ENCODE peak calls at places on chromosome 4, in six cellular contexts. N is H9, K is mesenchymal stem cell, B is IMR-90, J is neuronal stem cell, Q is H1. W is an unnamed sample.

GRCh38 chr4:87985097-87985886 is 9.8 kb downstream of the SPP1 start:
- DNase-seq in N (peak; percentile 81), K (peak; percentile 64), B (peak; percentile 35), J (no peak), Q (no peak), W (peak; percentile 29)

GRCh38 chr4:141636077-141636770 is at the start of gene IL15:
- DNase-seq in N (peak; percentile 90), K (peak; percentile 88), B (peak; percentile 58), J (peak; percentile 30), Q (peak; percentile 50), W (peak; percentile 66)

GRCh38 chr4:1753692-1754311 is 32.5 kb downstream of the TACC3 start:
- DNase-seq in N (no peak), K (no peak), B (no peak), J (no peak), Q (no peak), W (no peak)

GRCh38 chr4:15479089-15479912 is 9.6 kb downstream of the CC2D2A start:
- DNase-seq in N (peak; percentile 86), K (peak; percentile 91), B (peak; percentile 89), J (peak; percentile 80), Q (peak; percentile 73), W (peak; percentile 86)

GRCh38 chr4:10086506-10087120 is 30.0 kb downstream of the WDR1 start:
- DNase-seq in N (no peak), K (no peak), B (no peak), J (no peak), Q (no peak), W (no peak)

GRCh38 chr4:127251423-127251822 is 381.3 kb upstream of the INTU start:
- DNase-seq in N (no peak), K (peak; percentile 66), B (peak; percentile 62), J (no peak), Q (no peak), W (no peak)

GRCh38 chr4:150236626-150237025 is 158.4 kb downstream of the DCLK2 start:
- DNase-seq in N (no peak), K (peak; percentile 61), B (peak; percentile 66), J (no peak), Q (no peak), W (no peak)

GRCh38 chr4:152202415-152202814 is 333.5 kb downstream of the FBXW7 start:
- DNase-seq in N (no peak), K (no peak), B (no peak), J (no peak), Q (no peak), W (no peak)

GRCh38 chr4:189124149-189124758 is 816.4 kb upstream of the FRG1 start:
- DNase-seq in N (no peak), K (peak; percentile 54), B (peak; percentile 74), J (peak; percentile 11), Q (no peak), W (peak; percentile 20)

GRCh38 chr4:140237616-140238352 is 83.8 kb upstream of the MAML3 start:
- DNase-seq in N (peak; percentile 90), K (peak; percentile 72), B (peak; percentile 93), J (peak; percentile 84), Q (peak; percentile 72), W (peak; percentile 97)

GRCh38 chr4:119286377-119287002 is 35.4 kb downstream of the FABP2 start:
- DNase-seq in N (no peak), K (peak; percentile 68), B (peak; percentile 83), J (peak; percentile 2), Q (no peak), W (peak; percentile 80)

GRCh38 chr4:147782087-147782781 is 50.3 kb downstream of the ARHGAP10 start:
- DNase-seq in N (no peak), K (peak; percentile 75), B (peak; percentile 70), J (no peak), Q (no peak), W (peak; percentile 70)

GRCh38 chr4:150348079-150348478 is 233.9 kb upstream of the MAB21L2 start:
- DNase-seq in N (no peak), K (peak; percentile 73), B (peak; percentile 65), J (no peak), Q (no peak), W (no peak)

GRCh38 chr4:64230709-64231310 is 178.4 kb downstream of the TECRL start:
- DNase-seq in N (no peak), K (peak; percentile 15), B (peak; percentile 4), J (peak; percentile 17), Q (no peak), W (no peak)

GRCh38 chr4:40214038-40214437 is 17.2 kb downstream of the RHOH start:
- DNase-seq in N (no peak), K (no peak), B (no peak), J (no peak), Q (no peak), W (no peak)

GRCh38 chr4:119099227-119099910 is 36.3 kb upstream of the MYOZ2 start:
- DNase-seq in N (no peak), K (peak; percentile 67), B (peak; percentile 62), J (no peak), Q (no peak), W (peak; percentile 52)

GRCh38 chr4:30946288-30946687 is 226.1 kb downstream of the PCDH7 start:
- DNase-seq in N (no peak), K (no peak), B (no peak), J (no peak), Q (no peak), W (no peak)

GRCh38 chr4:156941940-156942548 is 29.6 kb downstream of the PDGFC start:
- DNase-seq in N (peak; percentile 53), K (peak; percentile 98), B (peak; percentile 97), J (peak; percentile 26), Q (peak; percentile 21), W (peak; percentile 61)

GRCh38 chr4:24266951-24267577 is 317.3 kb downstream of the DHX15 start:
- DNase-seq in N (no peak), K (no peak), B (peak; percentile 48), J (no peak), Q (no peak), W (peak; percentile 81)

GRCh38 chr4:113905301-113905700 is 74.1 kb downstream of the ARSJ start:
- DNase-seq in N (no peak), K (no peak), B (no peak), J (no peak), Q (no peak), W (no peak)

GRCh38 chr4:186752310-186752709 is 28.7 kb upstream of the FAT1 start:
- DNase-seq in N (no peak), K (no peak), B (no peak), J (no peak), Q (no peak), W (no peak)

GRCh38 chr4:26176621-26177121 is 144.1 kb upstream of the RBPJ start:
- DNase-seq in N (no peak), K (no peak), B (peak; percentile 85), J (no peak), Q (no peak), W (no peak)

GRCh38 chr4:111837761-111838160 is 307.5 kb upstream of the FAM241A start:
- DNase-seq in N (no peak), K (no peak), B (no peak), J (no peak), Q (no peak), W (peak; percentile 40)

GRCh38 chr4:175951794-175952193 is 113.8 kb upstream of the WDR17 start:
- DNase-seq in N (no peak), K (no peak), B (peak; percentile 1), J (no peak), Q (no peak), W (peak; percentile 20)

GRCh38 chr4:5467111-5467510 is 241.2 kb downstream of the EVC2 start:
- DNase-seq in N (no peak), K (no peak), B (no peak), J (no peak), Q (no peak), W (no peak)

GRCh38 chr4:1053080-1053661 is 41.7 kb downstream of the FGFRL1 start:
- DNase-seq in N (peak; percentile 21), K (no peak), B (peak; percentile 86), J (no peak), Q (no peak), W (peak; percentile 93)

GRCh38 chr4:133151681-133152329 is 2.7 kb downstream of the PCDH10 start:
- DNase-seq in N (peak; percentile 73), K (peak; percentile 37), B (no peak), J (no peak), Q (no peak), W (no peak)
- H3K18ac ChIP-seq in N (no peak overlapping the region), K (no peak overlapping the region), B (no peak overlapping the region), J (peak overlapping the region; percentile 78), Q (peak overlapping the region; percentile 26), W (peak overlapping the region; percentile 34)

GRCh38 chr4:168863719-168864632 is 146.1 kb downstream of the CBR4 start:
- DNase-seq in N (no peak), K (no peak), B (no peak), J (no peak), Q (no peak), W (no peak)
- H3K9ac ChIP-seq in N (no peak overlapping the region), K (no peak overlapping the region), B (no peak overlapping the region), J (no peak overlapping the region), Q (no peak overlapping the region), W (no peak overlapping the region)

GRCh38 chr4:42142586-42142985 is 9.9 kb downstream of the BEND4 start:
- DNase-seq in N (no peak), K (no peak), B (peak; percentile 11), J (no peak), Q (no peak), W (no peak)
- H4K91ac ChIP-seq in N (no peak overlapping the region), K (no peak overlapping the region), B (no peak overlapping the region), J (no peak overlapping the region), Q (no peak overlapping the region), W (no peak overlapping the region)

DNA sequence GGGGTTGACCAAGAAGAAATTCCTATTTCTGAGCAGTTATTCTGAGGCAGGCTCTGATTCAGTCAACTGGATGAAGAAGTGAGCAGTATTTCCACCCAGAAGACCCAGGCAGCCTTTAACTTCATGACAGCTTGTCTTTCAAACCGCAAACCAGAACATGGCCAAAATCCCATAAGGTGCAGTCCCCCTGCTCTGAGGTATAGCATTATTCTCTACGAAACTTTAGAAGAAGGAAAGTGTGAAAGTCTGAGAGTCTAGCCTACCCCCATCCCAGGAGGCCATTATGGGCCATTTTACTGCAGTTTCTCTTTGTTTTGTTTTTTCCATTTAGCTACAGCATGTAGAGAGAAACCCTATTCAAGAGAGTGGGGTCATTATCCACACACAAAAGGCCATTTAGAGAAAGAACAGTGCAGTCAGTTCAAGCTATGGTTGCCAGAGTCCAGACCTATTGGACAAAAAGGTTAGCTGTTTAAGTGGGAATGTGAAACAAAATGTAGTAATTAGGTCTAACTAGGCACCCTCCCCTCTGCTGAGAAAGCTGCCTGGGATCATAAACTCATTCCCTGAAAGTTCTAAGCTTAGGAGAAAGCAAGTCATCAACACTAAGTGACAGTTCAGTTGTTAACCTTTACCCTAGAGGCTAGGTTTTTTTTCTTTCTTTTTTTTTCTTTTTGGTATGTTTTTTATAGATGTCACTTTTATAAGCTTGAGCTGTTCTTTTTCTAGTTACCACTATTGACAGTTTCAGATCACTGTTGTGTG is 52.1 kb upstream of the RASGEF1B start:
- DNase-seq in N (no peak), K (no peak), B (no peak), J (peak; percentile 73), Q (no peak), W (no peak)
- H3K18ac ChIP-seq in N (no peak overlapping the region), K (no peak overlapping the region), B (no peak overlapping the region), J (no peak overlapping the region), Q (no peak overlapping the region), W (no peak overlapping the region)

DNA sequence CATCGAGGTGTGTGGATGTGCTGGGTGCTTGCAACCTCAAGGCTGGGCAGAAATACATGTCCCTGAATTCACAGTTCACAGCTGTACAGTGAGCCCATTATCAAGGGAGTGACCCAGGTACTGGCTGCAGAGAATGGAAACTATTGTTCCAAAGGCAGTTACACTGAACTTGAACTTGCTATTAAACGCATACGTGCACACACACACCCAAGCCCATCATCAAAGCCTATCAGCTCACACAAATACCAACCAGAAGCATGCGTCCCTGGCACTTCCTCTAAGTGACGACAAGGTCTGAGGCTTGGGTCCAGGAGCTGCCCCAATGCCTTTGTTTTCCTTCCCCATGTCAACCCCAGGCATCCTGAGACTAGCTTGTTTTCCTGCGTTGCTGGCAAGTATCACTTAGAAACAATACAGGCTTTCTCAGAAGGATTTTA is 88.6 kb downstream of the IRF2 start:
- DNase-seq in N (peak; percentile 33), K (no peak), B (no peak), J (no peak), Q (no peak), W (no peak)
- H3K9ac ChIP-seq in N (no peak overlapping the region), K (no peak overlapping the region), B (no peak overlapping the region), J (no peak overlapping the region), Q (no peak overlapping the region), W (no peak overlapping the region)

W was measured in trophoblast cell.